ENCODE peak calls at places on chromosomes 5 and 9, in eight cellular contexts. B is activated T-helper 1 cell treated with anti-CD3 and anti-CD28 coated beads, Interleukin-12 subunit alpha, Interleukin-12 subunit beta, Interleukin-2, Interleukin-4 antibody, amounts not matched to agents 30 ng/mL and 10 ng/mL and 1 ng/mL, durations not matched to agents 14 hours and 24 hours and 36 hours; H is SJSA1; X is caudate nucleus; K is kidney glomerular epithelial cell; G is Right ventricle myocardium superior; Y is HT1080; Z is NCI-H510A treated with DMSO at 0.1 percent for 48 hours. P is an unnamed sample.

GRCh38 chr9:2559212-2560152 is 62.1 kb upstream of the VLDLR start:
- DNase-seq in K (peak), H (peak), X (no peak), Z (no peak), Y (peak), B (no peak), G (peak), P (no peak)

GRCh38 chr5:142201471-142201887 is 92.9 kb downstream of the NDFIP1 start:
- DNase-seq in X (no peak), H (no peak), Y (peak), B (no peak), Z (no peak), K (peak), G (no peak), P (no peak)

GRCh38 chr9:123265833-123266232 is 2.6 kb downstream of the STRBP start:
- DNase-seq in K (no peak), Z (no peak), G (no peak), B (no peak), X (no peak), H (no peak), Y (no peak), P (no peak)

GRCh38 chr5:96336351-96336985 is 96.6 kb downstream of the PCSK1 start:
- DNase-seq in X (peak), B (peak), G (no peak), K (peak), Z (peak), H (peak), Y (peak), P (peak)

GRCh38 chr9:123102380-123103113 is 69.1 kb downstream of the GPR21 start:
- DNase-seq in Z (no peak), K (peak), Y (no peak), H (no peak), B (no peak), G (no peak), X (no peak), P (no peak)

GRCh38 chr9:33165263-33166151 is 1.6 kb downstream of the B4GALT1 start:
- DNase-seq in B (peak), G (peak), Y (peak), Z (peak), K (peak), H (no peak), X (no peak), P (peak)

GRCh38 chr5:122908662-122909061 is 63.2 kb downstream of the SNX24 start:
- DNase-seq in B (no peak), G (no peak), Y (no peak), Z (no peak), K (no peak), X (no peak), H (no peak), P (no peak)

GRCh38 chr5:173789031-173789920 is 98.9 kb upstream of the CPEB4 start:
- DNase-seq in H (peak), Y (peak), K (no peak), G (no peak), Z (no peak), X (no peak), B (no peak), P (peak)

GRCh38 chr5:132473019-132473531 is 17.5 kb downstream of the IRF1 start:
- DNase-seq in H (no peak), X (no peak), G (no peak), Y (no peak), B (peak), K (no peak), Z (no peak), P (peak)

GRCh38 chr9:108803666-108804065 is 52.1 kb downstream of the ACTL7B start:
- DNase-seq in G (no peak), K (no peak), B (no peak), Y (no peak), H (no peak), Z (no peak), X (no peak), P (no peak)

GRCh38 chr5:155815248-155815647 is 511.7 kb upstream of the SGCD start:
- DNase-seq in X (no peak), H (no peak), K (no peak), G (no peak), Y (no peak), Z (no peak), B (no peak), P (no peak)

GRCh38 chr9:89919171-89919681 is 314.4 kb downstream of the GADD45G start:
- DNase-seq in Y (no peak), H (no peak), G (peak), Z (peak), X (no peak), K (no peak), B (peak), P (no peak)

GRCh38 chr5:139458580-139459407 is 3.7 kb downstream of the ECSCR start:
- DNase-seq in B (peak), K (peak), Y (peak), Z (no peak), G (no peak), H (no peak), X (no peak), P (peak)

GRCh38 chr5:31911291-31912265 is 262.5 kb downstream of the GOLPH3 start:
- DNase-seq in Y (no peak), Z (no peak), K (no peak), X (peak), B (no peak), H (no peak), G (no peak), P (no peak)

GRCh38 chr9:77424993-77425392 is 223.1 kb downstream of the GNA14 start:
- DNase-seq in G (no peak), B (no peak), K (no peak), Y (peak), X (no peak), Z (no peak), H (no peak), P (no peak)

GRCh38 chr5:33297760-33298216 is 143.0 kb upstream of the TARS1 start:
- DNase-seq in B (no peak), Y (no peak), X (no peak), Z (no peak), G (no peak), H (no peak), K (no peak), P (no peak)

GRCh38 chr9:14240491-14240890 is 73.5 kb downstream of the NFIB start:
- DNase-seq in Z (no peak), K (no peak), H (no peak), G (no peak), X (no peak), B (no peak), Y (no peak), P (no peak)

GRCh38 chr9:126974604-126975003 is 60.0 kb downstream of the RALGPS1 start:
- DNase-seq in G (no peak), B (no peak), Z (no peak), H (no peak), K (no peak), Y (no peak), X (no peak), P (no peak)

GRCh38 chr5:80963521-80963895 is 3.3 kb downstream of the RASGRF2 start:
- DNase-seq in H (no peak), B (no peak), Y (no peak), G (no peak), K (no peak), X (no peak), Z (no peak), P (no peak)

GRCh38 chr5:2912741-2913140 is 161.3 kb upstream of the IRX2 start:
- DNase-seq in X (no peak), Z (no peak), H (peak), G (no peak), K (no peak), Y (no peak), B (no peak), P (no peak)

P was measured in NK-92 treated with Interleukin-12 subunit alpha and Interleukin-12 subunit beta, amount 100 ng/mL, for 24 hours.